ENCODE peak calls at places on chromosomes 4 and X, in seven cellular contexts. J, P, I, V, W, C and B are unnamed samples.

GRCh38 chrX:120759685-120760084 is 116.0 kb downstream of the CT47B1 start:
- DNase-seq in J (no peak), P (no peak), I (no peak), V (no peak), W (no peak), C (no peak), B (no peak)

GRCh38 chr4:149933120-149933519 is 117.5 kb upstream of the IQCM start:
- DNase-seq in J (no peak), P (no peak), I (no peak), V (no peak), W (no peak), C (no peak), B (no peak)

GRCh38 chr4:42865572-42866189 is 26.8 kb upstream of the GRXCR1 start:
- DNase-seq in J (no peak), P (peak; percentile 10), I (peak; percentile 67), V (peak; percentile 14), W (no peak), C (peak; percentile 43), B (peak; percentile 47)

GRCh38 chr4:138305055-138305454 is 62.9 kb upstream of the SLC7A11 start:
- DNase-seq in J (no peak), P (no peak), I (no peak), V (no peak), W (no peak), C (no peak), B (no peak)

GRCh38 chr4:184958839-184959238 is 59.5 kb upstream of the HELT start:
- DNase-seq in J (no peak), P (no peak), I (no peak), V (no peak), W (no peak), C (no peak), B (no peak)

GRCh38 chrX:56995271-56995994 is at the start of gene SPIN3:
- DNase-seq in J (peak; percentile 74), P (peak; percentile 23), I (peak; percentile 82), V (peak; percentile 32), W (peak; percentile 10), C (peak; percentile 81), B (peak; percentile 27)

GRCh38 chr4:52266537-52267137 is 215.5 kb downstream of the SPATA18 start:
- DNase-seq in J (no peak), P (no peak), I (no peak), V (no peak), W (no peak), C (no peak), B (no peak)

GRCh38 chrX:134533952-134534351 is 74.0 kb downstream of the HPRT1 start:
- DNase-seq in J (no peak), P (no peak), I (no peak), V (no peak), W (no peak), C (no peak), B (no peak)

GRCh38 chr4:633976-634598 is 8.7 kb downstream of the PDE6B start:
- DNase-seq in J (no peak), P (no peak), I (no peak), V (no peak), W (no peak), C (no peak), B (no peak)

GRCh38 chr4:6278801-6279197 is 9.1 kb downstream of the WFS1 start:
- DNase-seq in J (no peak), P (peak; percentile 35), I (peak; percentile 64), V (no peak), W (no peak), C (peak; percentile 29), B (no peak)

GRCh38 chr4:26238426-26238781 is 82.4 kb upstream of the RBPJ start:
- DNase-seq in J (no peak), P (no peak), I (no peak), V (no peak), W (no peak), C (no peak), B (no peak)

GRCh38 chr4:173213296-173213695 is 44.7 kb downstream of the GALNT7 start:
- DNase-seq in J (no peak), P (no peak), I (no peak), V (no peak), W (no peak), C (no peak), B (no peak)

GRCh38 chr4:105630670-105631655 is 77.5 kb downstream of the INTS12 start:
- DNase-seq in J (no peak), P (no peak), I (no peak), V (no peak), W (no peak), C (no peak), B (no peak)

GRCh38 chrX:2628751-2629315 is 62.3 kb upstream of the CD99 start:
- DNase-seq in J (no peak), P (no peak), I (no peak), V (no peak), W (no peak), C (no peak), B (peak; percentile 27)

GRCh38 chr4:59973496-59973895 is 1226.6 kb upstream of the ADGRL3 start:
- DNase-seq in J (no peak), P (no peak), I (no peak), V (no peak), W (no peak), C (no peak), B (no peak)

GRCh38 chr4:40918330-40918729 is 168.6 kb downstream of the NSUN7 start:
- DNase-seq in J (peak; percentile 2), P (peak; percentile 40), I (no peak), V (peak; percentile 76), W (no peak), C (no peak), B (no peak)

GRCh38 chrX:34642849-34643248 is 14.2 kb downstream of the TMEM47 start:
- DNase-seq in J (no peak), P (no peak), I (no peak), V (no peak), W (no peak), C (no peak), B (no peak)

GRCh38 chrX:16836371-16836770 is 33.8 kb downstream of the RBBP7 start:
- DNase-seq in J (no peak), P (no peak), I (peak; percentile 19), V (no peak), W (no peak), C (peak; percentile 16), B (no peak)

GRCh38 chrX:11423362-11423818 is 130.2 kb downstream of the AMELX start:
- DNase-seq in J (no peak), P (no peak), I (peak; percentile 61), V (no peak), W (no peak), C (no peak), B (no peak)

GRCh38 chr4:41428941-41429669 is 108.9 kb upstream of the LIMCH1 start:
- DNase-seq in J (no peak), P (no peak), I (no peak), V (no peak), W (no peak), C (no peak), B (no peak)

GRCh38 chrX:154444001-154444754 is at the start of gene FAM50A:
- DNase-seq in J (peak; percentile 73), P (no peak), I (peak; percentile 55), V (no peak), W (no peak), C (peak; percentile 78), B (peak; percentile 63)

GRCh38 chrX:123450217-123450616 is 266.1 kb downstream of the GRIA3 start:
- DNase-seq in J (no peak), P (no peak), I (peak; percentile 1), V (no peak), W (no peak), C (no peak), B (no peak)

GRCh38 chr4:48137766-48138349 is 3.8 kb upstream of the TXK start:
- DNase-seq in J (no peak), P (no peak), I (no peak), V (no peak), W (no peak), C (peak; percentile 19), B (no peak)

GRCh38 chrX:106615041-106615440 is 3.3 kb downstream of the RADX start:
- DNase-seq in J (no peak), P (no peak), I (no peak), V (no peak), W (no peak), C (no peak), B (no peak)

GRCh38 chrX:8030361-8030760 is 103.1 kb upstream of the PNPLA4 start:
- DNase-seq in J (no peak), P (no peak), I (no peak), V (no peak), W (no peak), C (no peak), B (no peak)

GRCh38 chr4:100189820-100190642 is at the start of gene DDIT4L:
- DNase-seq in J (peak; percentile 48), P (no peak), I (no peak), V (peak; percentile 15), W (no peak), C (peak; percentile 14), B (no peak)

GRCh38 chr4:107027379-107027778 is 8.7 kb downstream of the DKK2 start:
- DNase-seq in J (no peak), P (no peak), I (no peak), V (no peak), W (no peak), C (no peak), B (no peak)